ENCODE peak calls at places on chromosomes 5 and 9, in eight cellular contexts. S, M, C, N, I, P, E and Z are unnamed samples.

GRCh38 chr5:127723571-127723970 is 20.4 kb downstream of the CCDC192 start:
- DNase-seq in C (no peak), E (no peak), I (no peak), M (peak), S (peak), N (no peak), P (no peak), Z (peak)

GRCh38 chr5:35851282-35851681 is 5.4 kb upstream of the IL7R start:
- DNase-seq in S (no peak), C (no peak), I (no peak), E (no peak), M (no peak), P (no peak), N (no peak), Z (no peak)

GRCh38 chr5:167072225-167072624 is 1219.2 kb upstream of the WWC1 start:
- DNase-seq in M (no peak), S (no peak), P (no peak), N (no peak), C (no peak), I (no peak), E (no peak), Z (no peak)

GRCh38 chr5:153523831-153524230 is 33.4 kb downstream of the GRIA1 start:
- DNase-seq in M (peak), S (no peak), N (no peak), P (peak), E (no peak), C (no peak), I (no peak), Z (no peak)

GRCh38 chr5:65811004-65811403 is 89.0 kb downstream of the NLN start:
- DNase-seq in S (no peak), P (no peak), M (no peak), N (no peak), I (no peak), E (no peak), C (no peak), Z (no peak)

GRCh38 chr9:83956288-83957028 is 23.6 kb downstream of the HNRNPK start:
- DNase-seq in C (peak), S (peak), I (peak), N (peak), P (peak), M (peak), E (peak), Z (peak)

GRCh38 chr9:81849631-81850259 is 78.5 kb upstream of the SPATA31D4 start:
- DNase-seq in N (no peak), I (peak), S (no peak), E (peak), C (no peak), M (no peak), P (no peak), Z (no peak)

GRCh38 chr5:41527201-41527779 is 16.9 kb upstream of the PLCXD3 start:
- DNase-seq in C (no peak), S (no peak), I (peak), N (no peak), E (no peak), M (no peak), P (peak), Z (no peak)

GRCh38 chr5:72204946-72205345 is 97.7 kb downstream of the MAP1B start:
- DNase-seq in P (no peak), M (no peak), E (no peak), S (no peak), C (no peak), N (no peak), I (no peak), Z (no peak)

GRCh38 chr9:112361602-112362001 is 18.3 kb upstream of the HSDL2 start:
- DNase-seq in N (no peak), I (no peak), P (no peak), S (no peak), E (no peak), M (no peak), C (no peak), Z (no peak)

GRCh38 chr5:124742983-124743533 is 3.4 kb downstream of the ZNF608 start:
- DNase-seq in P (no peak), C (no peak), S (peak), N (peak), M (peak), E (peak), I (peak), Z (peak)

GRCh38 chr5:104178066-104178465 is 615.5 kb upstream of the NUDT12 start:
- DNase-seq in N (no peak), I (no peak), S (no peak), M (no peak), C (no peak), P (no peak), E (no peak), Z (no peak)

GRCh38 chr5:140220698-140221064 is 45.7 kb downstream of the CYSTM1 start:
- DNase-seq in C (no peak), S (peak), M (no peak), I (no peak), P (no peak), N (peak), E (no peak), Z (no peak)

DNA sequence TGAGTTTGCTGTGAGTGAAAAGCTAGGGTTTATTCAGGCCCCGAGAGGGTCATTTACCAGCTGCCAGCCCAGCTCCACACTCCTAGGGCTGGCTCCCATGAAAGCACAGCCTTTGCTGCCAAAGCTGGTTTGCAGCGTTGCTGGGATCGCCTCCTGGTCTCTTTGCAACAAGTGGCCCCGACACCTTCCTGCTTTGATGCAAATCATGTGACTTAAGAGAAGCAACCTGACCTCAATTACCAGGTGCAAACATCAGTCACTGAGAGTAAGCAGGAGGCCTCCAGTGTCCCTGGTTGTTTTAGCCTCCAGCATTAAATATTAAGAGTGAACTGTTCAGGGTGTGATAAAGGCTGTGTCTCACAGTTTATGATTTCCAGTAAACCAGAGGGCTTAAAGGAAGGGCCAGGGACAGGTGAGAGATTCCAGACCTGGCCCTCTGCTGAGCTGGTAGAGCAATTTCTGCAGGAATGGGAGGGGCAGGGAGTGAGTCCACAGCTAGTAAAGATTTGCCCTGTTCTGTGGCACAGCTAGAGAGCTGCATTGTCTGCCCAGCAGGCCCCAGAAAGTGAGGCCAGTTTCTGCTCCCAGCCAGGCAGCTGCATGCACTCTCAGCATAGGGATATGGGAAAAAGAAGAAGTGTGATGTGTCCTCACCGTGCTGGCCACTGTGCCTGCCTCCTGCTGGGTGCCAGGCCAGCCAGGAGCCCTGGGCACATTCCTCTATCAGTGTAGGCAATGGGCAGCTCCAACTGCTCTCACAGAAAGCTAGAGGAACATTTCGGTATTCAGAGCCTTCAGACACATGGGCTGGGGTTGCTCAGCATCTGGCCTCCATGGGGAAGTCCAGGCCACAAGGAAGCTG is 58.0 kb downstream of the SLC22A5 start:
- DNase-seq in S (peak), N (no peak), M (peak), P (no peak), E (peak), I (peak), C (peak), Z (peak)
- H3K4me3 ChIP-seq in S (no peak), N (peak), M (no peak), P (no peak), E (no peak), I (peak), C (peak), Z (no peak)

DNA sequence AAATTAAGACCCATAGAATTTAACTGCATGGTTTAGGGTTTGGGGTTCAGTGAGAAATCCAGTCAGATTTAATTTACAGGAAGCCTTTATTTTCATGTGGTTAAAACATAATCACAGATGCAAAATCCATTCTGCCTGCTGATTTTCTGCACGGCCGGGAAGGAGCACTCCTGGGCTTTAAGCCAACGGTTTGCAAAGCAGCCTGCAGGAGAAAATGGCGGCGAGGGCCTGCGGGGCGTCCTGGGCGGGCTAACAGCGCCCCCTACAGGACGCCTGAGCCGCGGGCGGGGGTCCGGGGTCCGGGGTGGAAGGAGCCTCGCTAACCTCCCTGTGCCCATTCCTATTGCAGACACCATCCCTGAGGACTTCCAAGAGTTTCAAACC is 47.6 kb downstream of the THBS4 start:
- DNase-seq in M (peak), N (peak), P (peak), C (peak), I (peak), S (peak), E (peak), Z (peak)
- H3K4me3 ChIP-seq in M (no peak), N (peak), P (peak), C (no peak), I (peak), S (peak), E (peak), Z (no peak)

GRCh38 chr9:129886226-129887174 is 51.2 kb downstream of the USP20 start:
- DNase-seq in N (no peak), P (no peak), I (no peak), M (no peak), S (no peak), E (peak), C (peak), Z (no peak)
- H3K4me3 ChIP-seq in N (peak), P (peak), I (peak), M (no peak), S (peak), E (peak), C (peak), Z (no peak)

GRCh38 chr5:99033014-99033931 is 104.5 kb upstream of the CHD1 start:
- DNase-seq in E (no peak), I (no peak), M (no peak), P (no peak), C (no peak), S (no peak), N (no peak), Z (no peak)
- H3K4me3 ChIP-seq in E (peak), I (peak), M (no peak), P (peak), C (peak), S (peak), N (peak), Z (peak)

GRCh38 chr5:119339965-119340364 is 15.9 kb upstream of the TNFAIP8 start:
- DNase-seq in P (no peak), S (no peak), N (no peak), M (no peak), C (no peak), E (no peak), I (no peak), Z (no peak)
- H3K4me3 ChIP-seq in P (no peak), S (no peak), N (no peak), M (no peak), C (peak), E (no peak), I (no peak), Z (no peak)